ENCODE peak calls at places on chromosomes 13 and 19, in four cellular contexts. One of them, this sample, is unnamed.

GRCh38 chr13:113604186-113604585 is 19.6 kb downstream of the TFDP1 start:
- DNase-seq in ascending aorta: no peak
- DNase-seq in choroid plexus epithelial cell: no peak
- DNase-seq in NCI-H82: no peak
- DNase-seq in this sample: no peak

GRCh38 chr13:94033830-94034642 is 445.4 kb downstream of the DCT start:
- DNase-seq in ascending aorta: no peak
- DNase-seq in choroid plexus epithelial cell: peak
- DNase-seq in NCI-H82: no peak
- DNase-seq in this sample: no peak

GRCh38 chr13:108437496-108437895 is 168.0 kb downstream of the TNFSF13B start:
- DNase-seq in ascending aorta: no peak
- DNase-seq in choroid plexus epithelial cell: peak
- DNase-seq in NCI-H82: no peak
- DNase-seq in this sample: no peak

GRCh38 chr13:75788494-75788991 is 152.4 kb downstream of the LMO7 start:
- DNase-seq in ascending aorta: no peak
- DNase-seq in choroid plexus epithelial cell: peak
- DNase-seq in NCI-H82: no peak
- DNase-seq in this sample: peak

GRCh38 chr19:7582446-7582845 is 13.2 kb upstream of the CAMSAP3 start:
- DNase-seq in ascending aorta: no peak
- DNase-seq in choroid plexus epithelial cell: no peak
- DNase-seq in NCI-H82: no peak
- DNase-seq in this sample: no peak

GRCh38 chr19:2043864-2044708 is 7.0 kb downstream of the MKNK2 start:
- DNase-seq in ascending aorta: no peak
- DNase-seq in choroid plexus epithelial cell: no peak
- DNase-seq in NCI-H82: no peak
- DNase-seq in this sample: no peak

GRCh38 chr13:26946675-26947342 is 186.2 kb upstream of the GPR12 start:
- DNase-seq in ascending aorta: no peak
- DNase-seq in choroid plexus epithelial cell: peak
- DNase-seq in NCI-H82: peak
- DNase-seq in this sample: peak

GRCh38 chr19:49799798-49800376 is 13.2 kb downstream of the FUZ start:
- DNase-seq in ascending aorta: no peak
- DNase-seq in choroid plexus epithelial cell: no peak
- DNase-seq in NCI-H82: peak
- DNase-seq in this sample: no peak

GRCh38 chr19:14390548-14390947 is 9.3 kb downstream of the ADGRE5 start:
- DNase-seq in ascending aorta: no peak
- DNase-seq in choroid plexus epithelial cell: no peak
- DNase-seq in NCI-H82: no peak
- DNase-seq in this sample: no peak

GRCh38 chr19:28148554-28148953 is 1064.4 kb downstream of the UQCRFS1 start:
- DNase-seq in ascending aorta: no peak
- DNase-seq in choroid plexus epithelial cell: no peak
- DNase-seq in NCI-H82: no peak
- DNase-seq in this sample: no peak

GRCh38 chr13:69306766-69307165 is 800.9 kb upstream of the ATXN8OS start:
- DNase-seq in ascending aorta: no peak
- DNase-seq in choroid plexus epithelial cell: no peak
- DNase-seq in NCI-H82: peak
- DNase-seq in this sample: no peak

GRCh38 chr19:33683881-33684549 is 62.3 kb downstream of the CHST8 start:
- DNase-seq in ascending aorta: no peak
- DNase-seq in choroid plexus epithelial cell: peak
- DNase-seq in NCI-H82: peak
- DNase-seq in this sample: peak

GRCh38 chr19:39307233-39307821 is 11.1 kb downstream of the IFNL1 start:
- DNase-seq in ascending aorta: no peak
- DNase-seq in choroid plexus epithelial cell: no peak
- DNase-seq in NCI-H82: no peak
- DNase-seq in this sample: no peak

GRCh38 chr19:2129892-2130770 is 21.2 kb downstream of the AP3D1 start:
- DNase-seq in ascending aorta: no peak
- DNase-seq in choroid plexus epithelial cell: no peak
- DNase-seq in NCI-H82: no peak
- DNase-seq in this sample: no peak

GRCh38 chr13:85509512-85509911 is 289.7 kb downstream of the SLITRK6 start:
- DNase-seq in ascending aorta: no peak
- DNase-seq in choroid plexus epithelial cell: peak
- DNase-seq in NCI-H82: no peak
- DNase-seq in this sample: peak

GRCh38 chr19:11767633-11768133 is 883 bp downstream of the ZNF441 start:
- DNase-seq in ascending aorta: peak
- DNase-seq in choroid plexus epithelial cell: peak
- DNase-seq in NCI-H82: no peak
- DNase-seq in this sample: peak

GRCh38 chr13:73877399-73877798 is 256.8 kb downstream of the KLF12 start:
- DNase-seq in ascending aorta: no peak
- DNase-seq in choroid plexus epithelial cell: no peak
- DNase-seq in NCI-H82: no peak
- DNase-seq in this sample: no peak

GRCh38 chr19:17966497-17967257 is at the start of gene KCNN1:
- DNase-seq in ascending aorta: no peak
- DNase-seq in choroid plexus epithelial cell: no peak
- DNase-seq in NCI-H82: peak
- DNase-seq in this sample: no peak

GRCh38 chr13:99314640-99315176 is 7.5 kb upstream of the GPR183 start:
- DNase-seq in ascending aorta: no peak
- DNase-seq in choroid plexus epithelial cell: peak
- DNase-seq in NCI-H82: no peak
- DNase-seq in this sample: peak

This sample was measured in fibroblast of pulmonary artery.